ENCODE peak calls at places on chromosomes 16 and 17, in nine cellular contexts. One of them, this sample, is unnamed.
A peak's percentile ranks its signal among the peaks of the same experiment; 100 is the strongest.

GRCh38 chr16:63618896-63619295 is 1503.0 kb downstream of the CDH11 start:
- DNase-seq in lung: no peak
- DNase-seq in CD8-positive, alpha-beta memory T cell: no peak
- DNase-seq in H9: no peak
- DNase-seq in substantia nigra: no peak
- DNase-seq in SK-N-MC: no peak
- DNase-seq in neuronal stem cell: no peak
- DNase-seq in pancreas: no peak
- DNase-seq in body of pancreas: no peak
- DNase-seq in this sample: no peak

GRCh38 chr17:57478851-57479250 is 222.5 kb downstream of the MSI2 start:
- DNase-seq in lung: no peak
- DNase-seq in CD8-positive, alpha-beta memory T cell: no peak
- DNase-seq in H9: no peak
- DNase-seq in substantia nigra: no peak
- DNase-seq in SK-N-MC: no peak
- DNase-seq in neuronal stem cell: no peak
- DNase-seq in pancreas: no peak
- DNase-seq in body of pancreas: no peak
- DNase-seq in this sample: no peak

GRCh38 chr16:28931801-28932225 is at the start of gene CD19:
- DNase-seq in lung: no peak
- DNase-seq in CD8-positive, alpha-beta memory T cell: no peak
- DNase-seq in H9: no peak
- DNase-seq in substantia nigra: no peak
- DNase-seq in SK-N-MC: no peak
- DNase-seq in neuronal stem cell: no peak
- DNase-seq in pancreas: no peak
- DNase-seq in body of pancreas: no peak
- DNase-seq in this sample: no peak

GRCh38 chr17:75845058-75845711 is 981 bp upstream of the UNC13D start:
- DNase-seq in lung: peak; percentile 90
- DNase-seq in CD8-positive, alpha-beta memory T cell: peak; percentile 45
- DNase-seq in H9: peak; percentile 96
- DNase-seq in substantia nigra: peak; percentile 43
- DNase-seq in SK-N-MC: no peak
- DNase-seq in neuronal stem cell: peak; percentile 59
- DNase-seq in pancreas: peak; percentile 94
- DNase-seq in body of pancreas: peak; percentile 97
- DNase-seq in this sample: peak; percentile 91

GRCh38 chr17:75447951-75448856 is 8.2 kb upstream of the TMEM94 start:
- DNase-seq in lung: no peak
- DNase-seq in CD8-positive, alpha-beta memory T cell: no peak
- DNase-seq in H9: no peak
- DNase-seq in substantia nigra: no peak
- DNase-seq in SK-N-MC: no peak
- DNase-seq in neuronal stem cell: no peak
- DNase-seq in pancreas: no peak
- DNase-seq in body of pancreas: no peak
- DNase-seq in this sample: no peak

GRCh38 chr16:64455275-64455674 is 666.6 kb downstream of the CDH11 start:
- DNase-seq in lung: no peak
- DNase-seq in CD8-positive, alpha-beta memory T cell: no peak
- DNase-seq in H9: no peak
- DNase-seq in substantia nigra: no peak
- DNase-seq in SK-N-MC: no peak
- DNase-seq in neuronal stem cell: no peak
- DNase-seq in pancreas: no peak
- DNase-seq in body of pancreas: no peak
- DNase-seq in this sample: no peak

GRCh38 chr16:4548124-4548523 is 8.0 kb upstream of the C16orf96 start:
- DNase-seq in lung: no peak
- DNase-seq in CD8-positive, alpha-beta memory T cell: no peak
- DNase-seq in H9: no peak
- DNase-seq in substantia nigra: no peak
- DNase-seq in SK-N-MC: no peak
- DNase-seq in neuronal stem cell: no peak
- DNase-seq in pancreas: no peak
- DNase-seq in body of pancreas: no peak
- DNase-seq in this sample: no peak

GRCh38 chr17:49035470-49036269 is 38.5 kb downstream of the IGF2BP1 start:
- DNase-seq in lung: no peak
- DNase-seq in CD8-positive, alpha-beta memory T cell: peak; percentile 7
- DNase-seq in H9: peak; percentile 96
- DNase-seq in substantia nigra: no peak
- DNase-seq in SK-N-MC: no peak
- DNase-seq in neuronal stem cell: no peak
- DNase-seq in pancreas: no peak
- DNase-seq in body of pancreas: peak; percentile 24
- DNase-seq in this sample: peak; percentile 67

GRCh38 chr17:28755486-28755885 is 11.7 kb downstream of the TRAF4 start:
- DNase-seq in lung: no peak
- DNase-seq in CD8-positive, alpha-beta memory T cell: no peak
- DNase-seq in H9: no peak
- DNase-seq in substantia nigra: no peak
- DNase-seq in SK-N-MC: no peak
- DNase-seq in neuronal stem cell: no peak
- DNase-seq in pancreas: no peak
- DNase-seq in body of pancreas: no peak
- DNase-seq in this sample: no peak

GRCh38 chr17:69551212-69552010 is 136.9 kb downstream of the MAP2K6 start:
- DNase-seq in lung: no peak
- DNase-seq in CD8-positive, alpha-beta memory T cell: no peak
- DNase-seq in H9: no peak
- DNase-seq in substantia nigra: no peak
- DNase-seq in SK-N-MC: no peak
- DNase-seq in neuronal stem cell: no peak
- DNase-seq in pancreas: no peak
- DNase-seq in body of pancreas: no peak
- DNase-seq in this sample: no peak

GRCh38 chr17:2344528-2344927 is 7.2 kb downstream of the SGSM2 start:
- DNase-seq in lung: no peak
- DNase-seq in CD8-positive, alpha-beta memory T cell: no peak
- DNase-seq in H9: no peak
- DNase-seq in substantia nigra: no peak
- DNase-seq in SK-N-MC: no peak
- DNase-seq in neuronal stem cell: no peak
- DNase-seq in pancreas: no peak
- DNase-seq in body of pancreas: no peak
- DNase-seq in this sample: no peak

GRCh38 chr17:74736423-74737298 is at the start of gene RAB37:
- DNase-seq in lung: no peak
- DNase-seq in CD8-positive, alpha-beta memory T cell: peak; percentile 39
- DNase-seq in H9: peak; percentile 94
- DNase-seq in substantia nigra: no peak
- DNase-seq in SK-N-MC: no peak
- DNase-seq in neuronal stem cell: no peak
- DNase-seq in pancreas: no peak
- DNase-seq in body of pancreas: peak; percentile 76
- DNase-seq in this sample: peak; percentile 90

GRCh38 chr17:55527520-55528118 is 16.4 kb upstream of the SMIM36 start:
- DNase-seq in lung: no peak
- DNase-seq in CD8-positive, alpha-beta memory T cell: no peak
- DNase-seq in H9: peak; percentile 54
- DNase-seq in substantia nigra: peak; percentile 6
- DNase-seq in SK-N-MC: peak; percentile 53
- DNase-seq in neuronal stem cell: peak; percentile 54
- DNase-seq in pancreas: no peak
- DNase-seq in body of pancreas: peak; percentile 23
- DNase-seq in this sample: peak; percentile 50

GRCh38 chr17:6713918-6714271 is 726 bp upstream of the SLC13A5 start:
- DNase-seq in lung: no peak
- DNase-seq in CD8-positive, alpha-beta memory T cell: no peak
- DNase-seq in H9: peak; percentile 65
- DNase-seq in substantia nigra: no peak
- DNase-seq in SK-N-MC: no peak
- DNase-seq in neuronal stem cell: peak; percentile 27
- DNase-seq in pancreas: no peak
- DNase-seq in body of pancreas: no peak
- DNase-seq in this sample: no peak

GRCh38 chr17:7323731-7324437 is 5.3 kb downstream of the NEURL4 start:
- DNase-seq in lung: no peak
- DNase-seq in CD8-positive, alpha-beta memory T cell: peak; percentile 57
- DNase-seq in H9: peak; percentile 90
- DNase-seq in substantia nigra: no peak
- DNase-seq in SK-N-MC: no peak
- DNase-seq in neuronal stem cell: no peak
- DNase-seq in pancreas: no peak
- DNase-seq in body of pancreas: no peak
- DNase-seq in this sample: peak; percentile 53

GRCh38 chr16:23120562-23120961 is 28.7 kb downstream of the USP31 start:
- DNase-seq in lung: no peak
- DNase-seq in CD8-positive, alpha-beta memory T cell: no peak
- DNase-seq in H9: no peak
- DNase-seq in substantia nigra: no peak
- DNase-seq in SK-N-MC: no peak
- DNase-seq in neuronal stem cell: no peak
- DNase-seq in pancreas: no peak
- DNase-seq in body of pancreas: no peak
- DNase-seq in this sample: no peak
- H3K27ac ChIP-seq in lung: no peak overlapping the region
- H3K27ac ChIP-seq in CD8-positive, alpha-beta memory T cell: no peak overlapping the region
- H3K27ac ChIP-seq in H9: no peak overlapping the region
- H3K27ac ChIP-seq in substantia nigra: no peak overlapping the region
- H3K27ac ChIP-seq in SK-N-MC: peak overlapping the region; percentile 84
- H3K27ac ChIP-seq in neuronal stem cell: no peak overlapping the region
- H3K27ac ChIP-seq in pancreas: no peak overlapping the region
- H3K27ac ChIP-seq in body of pancreas: no peak overlapping the region
- H3K27ac ChIP-seq in this sample: no peak overlapping the region

GRCh38 chr16:47309581-47310312 is 151.1 kb downstream of the ITFG1 start:
- DNase-seq in lung: no peak
- DNase-seq in CD8-positive, alpha-beta memory T cell: no peak
- DNase-seq in H9: no peak
- DNase-seq in substantia nigra: no peak
- DNase-seq in SK-N-MC: no peak
- DNase-seq in neuronal stem cell: no peak
- DNase-seq in pancreas: no peak
- DNase-seq in body of pancreas: no peak
- DNase-seq in this sample: no peak
- H3K27ac ChIP-seq in lung: no peak overlapping the region
- H3K27ac ChIP-seq in CD8-positive, alpha-beta memory T cell: no peak overlapping the region
- H3K27ac ChIP-seq in H9: no peak overlapping the region
- H3K27ac ChIP-seq in substantia nigra: no peak overlapping the region
- H3K27ac ChIP-seq in SK-N-MC: no peak overlapping the region
- H3K27ac ChIP-seq in neuronal stem cell: no peak overlapping the region
- H3K27ac ChIP-seq in pancreas: no peak overlapping the region
- H3K27ac ChIP-seq in body of pancreas: no peak overlapping the region
- H3K27ac ChIP-seq in this sample: no peak overlapping the region

GRCh38 chr16:27751676-27752075 is 201.7 kb downstream of the KATNIP start:
- DNase-seq in lung: no peak
- DNase-seq in CD8-positive, alpha-beta memory T cell: no peak
- DNase-seq in H9: no peak
- DNase-seq in substantia nigra: no peak
- DNase-seq in SK-N-MC: no peak
- DNase-seq in neuronal stem cell: no peak
- DNase-seq in pancreas: no peak
- DNase-seq in body of pancreas: no peak
- DNase-seq in this sample: no peak

GRCh38 chr16:27749946-27750345 is 200.0 kb downstream of the KATNIP start:
- DNase-seq in lung: no peak
- DNase-seq in CD8-positive, alpha-beta memory T cell: no peak
- DNase-seq in H9: no peak
- DNase-seq in substantia nigra: no peak
- DNase-seq in SK-N-MC: no peak
- DNase-seq in neuronal stem cell: no peak
- DNase-seq in pancreas: no peak
- DNase-seq in body of pancreas: no peak
- DNase-seq in this sample: no peak

GRCh38 chr16:27747946-27748345 is 198.0 kb downstream of the KATNIP start:
- DNase-seq in lung: no peak
- DNase-seq in CD8-positive, alpha-beta memory T cell: no peak
- DNase-seq in H9: no peak
- DNase-seq in substantia nigra: no peak
- DNase-seq in SK-N-MC: no peak
- DNase-seq in neuronal stem cell: no peak
- DNase-seq in pancreas: no peak
- DNase-seq in body of pancreas: no peak
- DNase-seq in this sample: no peak

GRCh38 chr16:27749547-27749875 is 199.6 kb downstream of the KATNIP start:
- DNase-seq in lung: no peak
- DNase-seq in CD8-positive, alpha-beta memory T cell: no peak
- DNase-seq in H9: no peak
- DNase-seq in substantia nigra: no peak
- DNase-seq in SK-N-MC: no peak
- DNase-seq in neuronal stem cell: no peak
- DNase-seq in pancreas: no peak
- DNase-seq in body of pancreas: no peak
- DNase-seq in this sample: no peak

DNA sequence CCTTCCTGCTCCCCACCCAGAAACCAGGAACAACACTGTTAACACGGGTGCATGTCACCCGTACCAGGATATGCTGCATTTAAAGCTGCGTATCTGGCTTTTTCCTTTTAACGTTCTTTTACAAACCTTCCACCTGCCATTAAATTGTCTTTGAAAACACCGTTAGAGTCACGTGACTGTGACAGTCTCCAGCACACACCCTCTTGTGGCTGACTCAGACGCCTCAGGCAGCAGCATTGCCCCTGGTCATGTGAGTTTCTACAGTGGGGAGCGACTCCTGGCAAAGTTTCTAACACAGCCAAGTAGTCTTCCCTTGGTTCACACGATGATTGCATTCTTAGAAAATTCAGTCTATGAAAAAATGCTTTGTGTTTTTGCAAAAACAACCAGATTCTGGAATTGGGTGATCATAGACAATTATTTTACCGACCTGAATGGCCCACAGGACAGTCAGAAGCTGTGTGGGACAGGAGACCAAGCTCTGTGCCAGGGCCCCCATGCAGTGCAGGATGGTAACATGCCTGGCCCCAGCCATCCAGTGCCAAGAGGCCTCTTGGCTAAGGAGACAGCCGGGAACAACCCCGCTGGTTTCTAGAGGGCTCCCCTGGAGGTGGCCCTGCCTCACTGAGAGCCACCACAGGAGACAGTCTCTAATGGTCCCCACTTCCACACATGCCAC is 199.1 kb downstream of the KATNIP start:
- DNase-seq in lung: no peak
- DNase-seq in CD8-positive, alpha-beta memory T cell: no peak
- DNase-seq in H9: peak; percentile 75
- DNase-seq in substantia nigra: peak; percentile 27
- DNase-seq in SK-N-MC: peak; percentile 3
- DNase-seq in neuronal stem cell: no peak
- DNase-seq in pancreas: no peak
- DNase-seq in body of pancreas: peak; percentile 33
- DNase-seq in this sample: peak; percentile 37
- H3K27ac ChIP-seq in lung: no peak overlapping the region
- H3K27ac ChIP-seq in CD8-positive, alpha-beta memory T cell: no peak overlapping the region
- H3K27ac ChIP-seq in H9: no peak overlapping the region
- H3K27ac ChIP-seq in substantia nigra: no peak overlapping the region
- H3K27ac ChIP-seq in SK-N-MC: no peak overlapping the region
- H3K27ac ChIP-seq in neuronal stem cell: no peak overlapping the region
- H3K27ac ChIP-seq in pancreas: no peak overlapping the region
- H3K27ac ChIP-seq in body of pancreas: no peak overlapping the region
- H3K27ac ChIP-seq in this sample: no peak overlapping the region

DNA sequence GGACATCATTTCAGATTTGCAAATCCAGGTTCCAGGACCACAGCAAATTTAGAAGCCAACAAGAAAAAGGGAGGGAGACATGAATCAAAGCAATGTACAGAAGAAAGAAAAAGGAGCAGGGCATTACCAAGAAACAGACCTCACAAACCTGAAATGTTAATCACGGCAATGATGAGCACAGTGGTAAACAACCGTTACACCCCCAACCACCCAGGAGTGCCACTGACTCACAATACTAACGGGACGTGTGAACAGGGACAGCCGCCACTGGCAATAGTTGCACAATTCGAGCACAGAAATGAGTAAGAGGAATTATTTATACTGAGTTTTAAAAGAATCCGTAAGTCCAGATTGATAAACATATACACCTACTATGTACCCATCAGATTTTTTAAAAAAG is 13.8 kb downstream of the USP22 start:
- DNase-seq in lung: no peak
- DNase-seq in CD8-positive, alpha-beta memory T cell: no peak
- DNase-seq in H9: no peak
- DNase-seq in substantia nigra: no peak
- DNase-seq in SK-N-MC: no peak
- DNase-seq in neuronal stem cell: no peak
- DNase-seq in pancreas: no peak
- DNase-seq in body of pancreas: peak; percentile 65
- DNase-seq in this sample: no peak
- H3K27ac ChIP-seq in lung: peak overlapping the region; percentile 41
- H3K27ac ChIP-seq in CD8-positive, alpha-beta memory T cell: no peak overlapping the region
- H3K27ac ChIP-seq in H9: no peak overlapping the region
- H3K27ac ChIP-seq in substantia nigra: peak overlapping the region; percentile 10
- H3K27ac ChIP-seq in SK-N-MC: no peak overlapping the region
- H3K27ac ChIP-seq in neuronal stem cell: no peak overlapping the region
- H3K27ac ChIP-seq in pancreas: no peak overlapping the region
- H3K27ac ChIP-seq in body of pancreas: no peak overlapping the region
- H3K27ac ChIP-seq in this sample: no peak overlapping the region

This sample was measured in A549.